ENCODE peak calls at places on chromosomes 4 and X, in seven cellular contexts. A, F, S, U, V, J and R are unnamed samples.

GRCh38 chrX:134423606-134424005 is 36.4 kb upstream of the HPRT1 start:
- DNase-seq in A (peak), F (no peak), S (no peak), U (no peak), V (peak), J (no peak), R (no peak)

GRCh38 chrX:100745806-100746537 is 14.1 kb upstream of the SYTL4 start:
- DNase-seq in A (no peak), F (no peak), S (no peak), U (no peak), V (no peak), J (no peak), R (no peak)

GRCh38 chrX:13101439-13102139 is 57.2 kb upstream of the FAM9C start:
- DNase-seq in A (no peak), F (peak), S (peak), U (peak), V (peak), J (peak), R (no peak)

GRCh38 chrX:105882581-105883275 is 60.4 kb downstream of the NRK start:
- DNase-seq in A (no peak), F (no peak), S (no peak), U (no peak), V (no peak), J (peak), R (no peak)

GRCh38 chrX:150486011-150486410 is 82.4 kb upstream of the MTM1 start:
- DNase-seq in A (peak), F (peak), S (no peak), U (no peak), V (peak), J (peak), R (no peak)

GRCh38 chr4:39085891-39086290 is 23.9 kb downstream of the KLHL5 start:
- DNase-seq in A (no peak), F (no peak), S (no peak), U (no peak), V (no peak), J (no peak), R (no peak)

GRCh38 chr4:41369680-41370079 is 113.0 kb downstream of the UCHL1 start:
- DNase-seq in A (no peak), F (no peak), S (no peak), U (no peak), V (no peak), J (no peak), R (no peak)

GRCh38 chr4:124631760-124632159 is 80.8 kb downstream of the ANKRD50 start:
- DNase-seq in A (no peak), F (no peak), S (no peak), U (peak), V (peak), J (peak), R (no peak)

GRCh38 chr4:110970642-110971041 is 347.8 kb upstream of the PITX2 start:
- DNase-seq in A (peak), F (no peak), S (no peak), U (no peak), V (peak), J (peak), R (peak)

GRCh38 chr4:2251073-2251794 is 9.3 kb upstream of the HAUS3 start:
- DNase-seq in A (no peak), F (no peak), S (peak), U (no peak), V (no peak), J (no peak), R (peak)

GRCh38 chr4:2350982-2351381 is 67.5 kb downstream of the ZFYVE28 start:
- DNase-seq in A (no peak), F (no peak), S (no peak), U (no peak), V (no peak), J (no peak), R (no peak)

GRCh38 chr4:24164054-24164453 is 274.2 kb upstream of the PPARGC1A start:
- DNase-seq in A (no peak), F (no peak), S (no peak), U (no peak), V (no peak), J (no peak), R (no peak)

GRCh38 chr4:16573744-16574143 is 324.7 kb downstream of the LDB2 start:
- DNase-seq in A (no peak), F (no peak), S (no peak), U (no peak), V (no peak), J (no peak), R (no peak)

GRCh38 chr4:42865572-42866189 is 26.8 kb upstream of the GRXCR1 start:
- DNase-seq in A (peak), F (no peak), S (no peak), U (peak), V (peak), J (peak), R (peak)

GRCh38 chr4:101730291-101731117 is 60.0 kb upstream of the BANK1 start:
- DNase-seq in A (peak), F (peak), S (peak), U (peak), V (peak), J (peak), R (peak)

GRCh38 chr4:159177265-159178146 is 74.6 kb downstream of the RAPGEF2 start:
- DNase-seq in A (no peak), F (no peak), S (no peak), U (no peak), V (no peak), J (no peak), R (no peak)

GRCh38 chr4:38377195-38377594 is 286.8 kb upstream of the KLF3 start:
- DNase-seq in A (no peak), F (no peak), S (no peak), U (no peak), V (no peak), J (no peak), R (no peak)

GRCh38 chrX:70087857-70088256 is 25.6 kb downstream of the OTUD6A start:
- DNase-seq in A (no peak), F (no peak), S (no peak), U (no peak), V (no peak), J (peak), R (no peak)

GRCh38 chr4:159607824-159608223 is 504.9 kb downstream of the RAPGEF2 start:
- DNase-seq in A (no peak), F (no peak), S (no peak), U (no peak), V (no peak), J (no peak), R (no peak)

GRCh38 chr4:74608151-74608949 is 163.4 kb downstream of the AREG start:
- DNase-seq in A (no peak), F (no peak), S (no peak), U (no peak), V (peak), J (peak), R (no peak)

GRCh38 chrX:101347859-101348451 is 587 bp downstream of the TIMM8A start:
- DNase-seq in A (no peak), F (no peak), S (no peak), U (no peak), V (peak), J (peak), R (peak)

GRCh38 chrX:26851981-26852380 is 611.2 kb downstream of the PPP4R3C start:
- DNase-seq in A (no peak), F (no peak), S (no peak), U (no peak), V (no peak), J (peak), R (no peak)

GRCh38 chrX:38061335-38061734 is 55.0 kb downstream of the SYTL5 start:
- DNase-seq in A (no peak), F (no peak), S (no peak), U (no peak), V (peak), J (peak), R (no peak)

DNA sequence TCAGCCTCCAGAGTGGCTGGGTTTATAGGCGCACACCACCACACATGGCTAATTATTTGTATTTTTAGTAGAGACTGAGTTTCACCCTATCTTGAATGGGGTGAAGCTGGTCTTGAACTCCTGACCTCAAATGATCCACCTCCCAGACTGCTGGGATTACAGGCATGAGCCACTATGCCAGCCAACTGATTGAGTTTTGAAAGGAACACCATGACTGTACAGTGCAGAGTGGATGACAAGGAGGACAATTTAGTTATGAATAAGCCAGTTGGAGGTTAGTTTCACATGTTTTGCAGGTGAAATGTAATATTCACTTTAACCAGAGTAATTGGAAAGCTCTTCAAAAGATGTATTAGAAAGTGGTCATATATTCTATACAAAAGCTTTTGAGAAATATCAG is 60.8 kb downstream of the PCDH18 start:
- DNase-seq in A (no peak), F (no peak), S (no peak), U (no peak), V (no peak), J (no peak), R (no peak)
- TF ChIP-seq CTCF in A (no peak), F (no peak), S (no peak), U (no peak), V (no peak), J (no peak), R (no peak)

DNA sequence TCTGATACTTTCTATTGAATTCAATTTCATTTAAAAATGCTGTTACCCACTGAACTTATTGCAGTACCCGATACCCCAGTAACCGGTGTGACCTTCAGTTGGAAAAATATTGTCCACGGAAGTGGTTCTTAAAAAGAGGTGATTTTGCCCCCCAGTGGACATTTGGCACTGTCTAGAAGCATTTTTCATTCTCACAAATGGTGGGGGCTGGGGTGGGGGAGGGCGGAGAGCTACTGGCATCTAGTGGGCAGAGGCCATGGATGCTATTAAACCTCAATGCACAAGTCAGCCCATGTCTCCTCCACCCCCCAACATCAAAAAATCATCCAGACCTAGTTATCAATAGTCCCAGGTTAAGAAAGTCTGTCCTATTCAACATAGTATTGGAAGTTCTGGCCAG is 19.6 kb upstream of the CHM start:
- DNase-seq in A (no peak), F (no peak), S (no peak), U (no peak), V (no peak), J (no peak), R (no peak)
- TF ChIP-seq CTCF in A (no peak), F (no peak), S (no peak), U (no peak), V (no peak), J (no peak), R (no peak)

GRCh38 chrX:68719181-68719903 is 71.9 kb downstream of the STARD8 start:
- DNase-seq in A (no peak), F (no peak), S (no peak), U (no peak), V (no peak), J (no peak), R (no peak)

GRCh38 chrX:68720851-68721250 is 73.4 kb downstream of the STARD8 start:
- DNase-seq in A (no peak), F (no peak), S (no peak), U (no peak), V (no peak), J (no peak), R (no peak)

GRCh38 chrX:68718443-68718820 is 71.0 kb downstream of the STARD8 start:
- DNase-seq in A (no peak), F (no peak), S (no peak), U (no peak), V (no peak), J (no peak), R (no peak)

GRCh38 chrX:68721546-68721945 is 74.1 kb downstream of the STARD8 start:
- DNase-seq in A (no peak), F (no peak), S (no peak), U (no peak), V (no peak), J (no peak), R (no peak)

GRCh38 chrX:68719904-68720614 is 72.6 kb downstream of the STARD8 start:
- DNase-seq in A (no peak), F (no peak), S (no peak), U (no peak), V (no peak), J (no peak), R (no peak)
- TF ChIP-seq CTCF in A (no peak), F (no peak), S (no peak), U (no peak), V (no peak), J (no peak), R (peak)

GRCh38 chr4:172515266-172515879 is 653.2 kb upstream of the GALNT7 start:
- DNase-seq in A (no peak), F (no peak), S (no peak), U (no peak), V (no peak), J (peak), R (no peak)
- TF ChIP-seq CTCF in A (no peak), F (no peak), S (no peak), U (no peak), V (no peak), J (no peak), R (no peak)

DNA sequence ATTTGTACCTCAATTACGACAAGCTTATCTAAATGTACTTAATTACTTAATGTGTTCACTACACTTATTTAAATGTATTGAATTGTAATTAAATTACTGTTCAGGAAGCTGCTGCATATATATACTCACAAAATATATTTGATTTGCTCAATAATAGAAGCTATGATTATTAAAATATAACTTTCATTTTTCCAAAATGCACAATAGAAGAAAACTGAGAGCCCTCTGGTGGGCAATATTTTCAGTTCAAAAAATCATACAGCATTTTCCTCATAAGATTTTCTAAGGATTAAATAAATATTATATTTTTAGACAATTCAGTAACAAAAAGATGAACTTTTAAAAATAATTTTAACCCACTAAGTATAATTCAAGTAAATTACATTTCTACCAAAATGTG is 217.3 kb downstream of the DKK2 start:
- DNase-seq in A (no peak), F (no peak), S (no peak), U (no peak), V (no peak), J (no peak), R (no peak)
- TF ChIP-seq CTCF in A (peak), F (no peak), S (no peak), U (no peak), V (peak), J (peak), R (no peak)

GRCh38 chr4:143085224-143085623 is 99.5 kb upstream of the USP38 start:
- DNase-seq in A (no peak), F (no peak), S (no peak), U (no peak), V (no peak), J (no peak), R (no peak)
- TF ChIP-seq CTCF in A (peak), F (no peak), S (no peak), U (no peak), V (peak), J (peak), R (no peak)